ENCODE peak calls at places on chromosomes 6 and 20, in five cellular contexts. I is stimulated activated CD4-positive, alpha-beta T cell treated with anti-CD3 and anti-CD28 coated beads, Interleukin-1b, Interleukin-23, amount 100 ng/mL, for 4 hours; O is dermis microvascular lymphatic vessel endothelial cell; B is endothelial cell; W is aorta. Q is an unnamed sample.
A peak's percentile ranks its signal among the peaks of the same experiment; 100 is the strongest.

GRCh38 chr6:35474129-35474977 is 6.2 kb downstream of the RPL10A start:
- DNase-seq in B (no peak), I (no peak), W (no peak), O (no peak), Q (no peak)

GRCh38 chr20:49859807-49860206 is 47.2 kb downstream of the SLC9A8 start:
- DNase-seq in I (no peak), B (no peak), O (no peak), W (no peak), Q (no peak)

GRCh38 chr20:5150226-5151076 is 23.6 kb downstream of the CDS2 start:
- DNase-seq in B (no peak), W (no peak), O (peak; percentile 18), I (no peak), Q (no peak)

GRCh38 chr20:59047938-59048680 is 5.5 kb upstream of the PRELID3B start:
- DNase-seq in I (no peak), W (no peak), O (no peak), B (no peak), Q (no peak)

GRCh38 chr20:38111366-38112232 is 53.5 kb downstream of the TGM2 start:
- DNase-seq in I (no peak), O (no peak), B (no peak), W (no peak), Q (no peak)

GRCh38 chr6:87151786-87152527 is 3.4 kb upstream of the ZNF292 start:
- DNase-seq in W (peak; percentile 77), B (peak; percentile 58), I (peak; percentile 73), O (peak; percentile 45), Q (peak; percentile 42)

GRCh38 chr6:98871057-98871456 is 36.7 kb downstream of the POU3F2 start:
- DNase-seq in O (peak; percentile 34), B (no peak), W (no peak), I (no peak), Q (no peak)

GRCh38 chr6:144294016-144294415 is 8.9 kb downstream of the UTRN start:
- DNase-seq in W (no peak), B (no peak), I (no peak), O (peak; percentile 30), Q (no peak)

GRCh38 chr20:20837574-20838021 is 125.2 kb upstream of the RALGAPA2 start:
- DNase-seq in I (peak; percentile 7), B (peak; percentile 72), O (peak; percentile 42), W (peak; percentile 53), Q (no peak)

GRCh38 chr6:149453597-149454340 is 31.0 kb downstream of the ZC3H12D start:
- DNase-seq in B (no peak), I (no peak), O (no peak), W (no peak), Q (no peak)

GRCh38 chr6:107585815-107586435 is 96.0 kb downstream of the SOBP start:
- DNase-seq in I (no peak), O (no peak), W (no peak), B (no peak), Q (no peak)

GRCh38 chr6:11341867-11342266 is 109.4 kb upstream of the NEDD9 start:
- DNase-seq in I (no peak), B (no peak), O (no peak), W (no peak), Q (no peak)

GRCh38 chr6:111761783-111762312 is 111.4 kb downstream of the FYN start:
- DNase-seq in I (no peak), W (no peak), B (no peak), O (no peak), Q (no peak)

GRCh38 chr6:139109558-139109957 is 25.3 kb upstream of the HECA start:
- DNase-seq in O (peak; percentile 50), W (no peak), B (peak; percentile 29), I (no peak), Q (no peak)

GRCh38 chr6:157747395-157747794 is 75.7 kb upstream of the SNX9 start:
- DNase-seq in I (no peak), W (no peak), B (no peak), O (no peak), Q (no peak)

Q was measured in stimulated activated CD8-positive, alpha-beta memory T cell treated with anti-CD3 and anti-CD28 coated beads, Interleukin-15, amount 100 ng/mL, for 24 hours.